ENCODE peak calls at places on chromosomes 12 and 14, in seven cellular contexts. F is fibroblast of villous mesenchyme, H is left ventricle myocardium inferior, N is A549, P is tibial artery, B is mesothelial cell of epicardium, V is WERI-Rb-1. K is an unnamed sample.

GRCh38 chr14:94115631-94116030 is 5.1 kb downstream of the IFI27 start:
- DNase-seq in F (no peak), H (no peak), N (no peak), P (no peak), B (no peak), V (no peak), K (no peak)

GRCh38 chr12:127779301-127780045 is 487.5 kb upstream of the TMEM132C start:
- DNase-seq in F (peak), H (no peak), N (no peak), P (no peak), B (no peak), V (no peak), K (no peak)

GRCh38 chr12:131827961-131828534 is at the start of gene MMP17:
- DNase-seq in F (peak), H (peak), N (peak), P (no peak), B (no peak), V (peak), K (no peak)

GRCh38 chr14:104219731-104220224 is 81.4 kb downstream of the KIF26A start:
- DNase-seq in F (no peak), H (no peak), N (no peak), P (no peak), B (no peak), V (peak), K (no peak)

GRCh38 chr12:56034586-56035332 is 7.0 kb upstream of the RPS26 start:
- DNase-seq in F (no peak), H (no peak), N (no peak), P (no peak), B (no peak), V (no peak), K (no peak)

GRCh38 chr12:30823140-30823669 is 68.5 kb upstream of the CAPRIN2 start:
- DNase-seq in F (no peak), H (peak), N (no peak), P (no peak), B (no peak), V (no peak), K (peak)

GRCh38 chr14:78486621-78487020 is 316.4 kb downstream of the NRXN3 start:
- DNase-seq in F (no peak), H (no peak), N (no peak), P (no peak), B (no peak), V (no peak), K (no peak)

GRCh38 chr12:104456950-104457745 is 400 bp downstream of the CHST11 start:
- DNase-seq in F (peak), H (peak), N (peak), P (peak), B (peak), V (peak), K (peak)

GRCh38 chr12:68414988-68415387 is 82.8 kb upstream of the MDM1 start:
- DNase-seq in F (no peak), H (no peak), N (no peak), P (no peak), B (no peak), V (no peak), K (no peak)

GRCh38 chr12:121872546-121873223 is 14.0 kb upstream of the HPD start:
- DNase-seq in F (peak), H (peak), N (no peak), P (no peak), B (peak), V (peak), K (no peak)

GRCh38 chr12:24608637-24609285 is 340.1 kb downstream of the BCAT1 start:
- DNase-seq in F (peak), H (no peak), N (no peak), P (no peak), B (no peak), V (no peak), K (no peak)

GRCh38 chr12:30806989-30807694 is 52.4 kb upstream of the CAPRIN2 start:
- DNase-seq in F (peak), H (no peak), N (no peak), P (no peak), B (no peak), V (peak), K (no peak)

GRCh38 chr14:104036250-104036649 is 49.2 kb upstream of the ASPG start:
- DNase-seq in F (no peak), H (no peak), N (no peak), P (no peak), B (no peak), V (peak), K (no peak)

GRCh38 chr12:132621657-132622435 is 3.3 kb downstream of the P2RX2 start:
- DNase-seq in F (no peak), H (no peak), N (no peak), P (no peak), B (no peak), V (no peak), K (no peak)

GRCh38 chr14:61145258-61145902 is 135.8 kb downstream of the TMEM30B start:
- DNase-seq in F (peak), H (no peak), N (no peak), P (no peak), B (no peak), V (no peak), K (no peak)

GRCh38 chr12:63927511-63927910 is 83.0 kb downstream of the SRGAP1 start:
- DNase-seq in F (no peak), H (no peak), N (no peak), P (no peak), B (no peak), V (no peak), K (no peak)

GRCh38 chr12:3132636-3133409 is 55.6 kb downstream of the TSPAN9 start:
- DNase-seq in F (peak), H (peak), N (no peak), P (no peak), B (no peak), V (peak), K (no peak)

GRCh38 chr12:84276215-84276614 is 636.4 kb downstream of the SLC6A15 start:
- DNase-seq in F (no peak), H (no peak), N (no peak), P (no peak), B (no peak), V (no peak), K (no peak)

GRCh38 chr12:15899282-15899870 is 11.8 kb upstream of the DERA start:
- DNase-seq in F (peak), H (no peak), N (no peak), P (no peak), B (no peak), V (no peak), K (no peak)

GRCh38 chr12:84910549-84911241 is 1.9 kb downstream of the SLC6A15 start:
- DNase-seq in F (peak), H (no peak), N (no peak), P (no peak), B (no peak), V (peak), K (no peak)

GRCh38 chr12:23556661-23557060 is 392.8 kb downstream of the SOX5 start:
- DNase-seq in F (no peak), H (no peak), N (no peak), P (no peak), B (no peak), V (no peak), K (no peak)

GRCh38 chr14:71022015-71022919 is 115.0 kb downstream of the PCNX1 start:
- DNase-seq in F (no peak), H (no peak), N (no peak), P (no peak), B (no peak), V (no peak), K (no peak)

GRCh38 chr12:104910196-104910840 is 47.8 kb downstream of the SLC41A2 start:
- DNase-seq in F (peak), H (no peak), N (no peak), P (no peak), B (no peak), V (no peak), K (no peak)

GRCh38 chr12:104555650-104556049 is 98.9 kb downstream of the CHST11 start:
- DNase-seq in F (no peak), H (no peak), N (no peak), P (no peak), B (no peak), V (no peak), K (no peak)

GRCh38 chr12:112126000-112126431 is 656 bp downstream of the TRAFD1 start:
- DNase-seq in F (no peak), H (no peak), N (no peak), P (no peak), B (no peak), V (no peak), K (no peak)

GRCh38 chr14:83556065-83556464 is 1973.9 kb upstream of the FLRT2 start:
- DNase-seq in F (peak), H (no peak), N (no peak), P (no peak), B (no peak), V (no peak), K (no peak)

GRCh38 chr12:113841786-113842185 is 124.3 kb downstream of the RBM19 start:
- DNase-seq in F (no peak), H (no peak), N (no peak), P (no peak), B (no peak), V (no peak), K (no peak)

GRCh38 chr14:50362791-50363733 is 33.6 kb downstream of the CDKL1 start:
- DNase-seq in F (no peak), H (no peak), N (no peak), P (no peak), B (no peak), V (no peak), K (no peak)

GRCh38 chr14:39766397-39767000 is 334.3 kb upstream of the FBXO33 start:
- DNase-seq in F (no peak), H (no peak), N (no peak), P (no peak), B (no peak), V (no peak), K (no peak)

GRCh38 chr12:68913682-68914081 is 19.3 kb downstream of the CPM start:
- DNase-seq in F (peak), H (no peak), N (no peak), P (no peak), B (no peak), V (no peak), K (no peak)

GRCh38 chr12:10249690-10250455 is 37.2 kb downstream of the GABARAPL1 start:
- DNase-seq in F (no peak), H (no peak), N (no peak), P (no peak), B (no peak), V (no peak), K (no peak)

GRCh38 chr12:91133871-91134270 is 22.6 kb upstream of the LUM start:
- DNase-seq in F (peak), H (no peak), N (no peak), P (no peak), B (no peak), V (no peak), K (no peak)

GRCh38 chr12:103840399-103840880 is 594 bp downstream of the NT5DC3 start:
- DNase-seq in F (peak), H (peak), N (peak), P (peak), B (no peak), V (no peak), K (no peak)

GRCh38 chr12:117441751-117442150 is 80.3 kb upstream of the NOS1 start:
- DNase-seq in F (no peak), H (peak), N (peak), P (no peak), B (no peak), V (peak), K (no peak)

GRCh38 chr14:52467515-52468266 is 84.6 kb downstream of the TXNDC16 start:
- DNase-seq in F (no peak), H (no peak), N (no peak), P (no peak), B (no peak), V (no peak), K (no peak)

GRCh38 chr14:52472728-52473127 is 79.6 kb downstream of the TXNDC16 start:
- DNase-seq in F (no peak), H (no peak), N (no peak), P (no peak), B (no peak), V (no peak), K (no peak)

DNA sequence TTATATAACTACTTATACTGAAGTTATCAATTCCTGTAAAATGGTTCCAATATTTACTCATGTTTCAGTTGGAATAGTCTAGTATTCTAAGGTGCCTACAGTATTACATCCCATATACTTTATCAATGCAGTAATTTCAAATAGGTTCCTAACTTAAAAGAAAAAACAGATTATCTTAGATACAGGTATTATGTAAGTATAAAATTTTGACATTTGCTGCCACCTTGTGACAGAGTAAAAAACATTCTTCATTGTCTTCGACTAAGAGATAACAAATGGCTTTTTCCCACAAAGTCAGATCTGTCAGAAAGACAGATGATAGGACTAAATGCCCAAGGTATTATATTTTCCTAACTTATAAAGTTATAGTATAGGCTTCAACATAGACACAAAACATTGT is 78.7 kb downstream of the TXNDC16 start:
- DNase-seq in F (peak), H (no peak), N (no peak), P (no peak), B (no peak), V (no peak), K (no peak)
- TF ChIP-seq CTCF in F (peak), H (peak), N (peak), P (peak), B (no peak), V (no peak), K (peak)

GRCh38 chr14:51395361-51395849 is 155.4 kb downstream of the TMX1 start:
- DNase-seq in F (peak), H (peak), N (no peak), P (no peak), B (no peak), V (peak), K (no peak)
- TF ChIP-seq CTCF in F (peak), H (no peak), N (no peak), P (no peak), B (no peak), V (peak), K (no peak)

GRCh38 chr12:109652233-109652772 is 61.3 kb upstream of the FAM222A start:
- DNase-seq in F (no peak), H (no peak), N (no peak), P (no peak), B (no peak), V (no peak), K (no peak)
- TF ChIP-seq CTCF in F (no peak), H (no peak), N (no peak), P (no peak), B (no peak), V (no peak), K (no peak)

DNA sequence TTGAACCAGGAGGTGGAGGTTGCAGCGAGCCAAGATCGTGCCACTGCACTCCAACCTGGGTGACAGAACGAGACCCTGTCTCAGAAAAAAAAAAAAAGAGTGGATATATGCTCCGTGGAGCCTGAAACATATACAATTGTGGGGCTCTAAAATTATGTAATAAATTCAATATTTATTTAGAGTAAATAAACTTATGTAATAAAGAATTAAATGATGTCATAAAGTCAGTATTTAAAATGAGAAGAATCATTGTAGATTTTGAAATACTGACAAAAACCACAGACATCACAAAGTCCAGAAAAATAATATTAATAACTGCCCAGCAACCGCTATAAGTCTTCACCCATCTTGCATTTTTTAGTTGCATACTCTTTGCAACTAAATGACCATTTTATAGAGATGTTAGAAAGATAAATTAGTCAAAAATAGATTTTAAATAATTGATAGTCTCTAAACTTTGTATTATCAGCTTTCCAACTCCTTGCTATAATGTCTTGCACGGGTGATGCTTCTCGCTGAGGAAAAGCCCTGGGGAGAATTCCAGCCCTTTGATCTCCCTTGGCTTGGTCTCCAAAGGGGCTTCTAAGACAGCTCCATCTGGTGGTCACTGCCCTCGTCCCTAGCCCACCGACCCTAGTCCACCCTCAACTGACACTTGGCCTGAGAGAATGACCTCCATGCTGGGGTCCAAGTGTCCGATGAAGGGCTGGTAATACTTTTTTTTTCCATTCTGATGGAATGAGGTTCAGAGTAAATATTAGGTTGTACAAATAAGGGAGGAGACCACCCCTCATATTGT is 7.9 kb upstream of the TMBIM6 start:
- DNase-seq in F (no peak), H (no peak), N (no peak), P (no peak), B (no peak), V (no peak), K (no peak)
- TF ChIP-seq CTCF in F (no peak), H (no peak), N (no peak), P (no peak), B (no peak), V (peak), K (no peak)

GRCh38 chr12:49110191-49111155 is at the start of gene LMBR1L:
- DNase-seq in F (peak), H (peak), N (peak), P (peak), B (peak), V (peak), K (peak)
- TF ChIP-seq CTCF in F (peak), H (peak), N (no peak), P (peak), B (peak), V (peak), K (peak)

K was measured in progenitor cell of endocrine pancreas.